ENCODE peak calls at places on chromosomes 5 and 9, in six cellular contexts. X is H1, P is HCT116, J is SK-N-SH, B is GM12878, A is HepG2. S is an unnamed sample.

GRCh38 chr5:72470817-72471216 is 36.4 kb downstream of the ZNF366 start:
- DNase-seq in J (no peak), X (no peak), P (no peak), A (no peak), B (no peak), S (peak; percentile 55)

GRCh38 chr5:73327908-73328455 is 120.6 kb downstream of the FOXD1 start:
- DNase-seq in B (no peak), P (peak; percentile 56), A (no peak), X (no peak), J (no peak), S (no peak)

GRCh38 chr5:180649297-180650039 is at the start of gene FLT4:
- DNase-seq in P (no peak), A (no peak), B (no peak), J (peak; percentile 54), X (no peak), S (peak; percentile 66)

GRCh38 chr9:105425817-105426433 is 21.9 kb upstream of the FSD1L start:
- DNase-seq in J (peak; percentile 52), X (no peak), B (no peak), P (no peak), A (no peak), S (peak; percentile 37)

GRCh38 chr5:136199408-136199807 is 6.4 kb upstream of the SMIM32 start:
- DNase-seq in P (no peak), B (no peak), J (peak; percentile 3), X (no peak), A (no peak), S (no peak)

GRCh38 chr5:135141303-135142268 is 107.6 kb upstream of the PITX1 start:
- DNase-seq in B (no peak), A (peak; percentile 74), J (no peak), P (peak; percentile 28), X (no peak), S (no peak)

GRCh38 chr5:132263548-132264261 is 6.2 kb downstream of the PDLIM4 start:
- DNase-seq in P (no peak), A (no peak), X (no peak), J (peak; percentile 29), B (no peak), S (no peak)

GRCh38 chr5:7927466-7928375 is 58.8 kb downstream of the MTRR start:
- DNase-seq in A (peak; percentile 39), X (peak; percentile 47), P (peak; percentile 22), J (peak; percentile 68), B (no peak), S (peak; percentile 73)

GRCh38 chr9:127768666-127769065 is 9.8 kb downstream of the SH2D3C start:
- DNase-seq in B (no peak), P (no peak), J (no peak), A (no peak), X (no peak), S (no peak)

GRCh38 chr9:127769101-127769500 is 9.4 kb downstream of the SH2D3C start:
- DNase-seq in A (no peak), B (no peak), P (no peak), X (no peak), J (no peak), S (no peak)

GRCh38 chr9:127769985-127770904 is 8.2 kb downstream of the SH2D3C start:
- DNase-seq in B (no peak), J (no peak), X (no peak), P (no peak), A (no peak), S (no peak)

GRCh38 chr9:127767405-127767804 is 11.1 kb downstream of the SH2D3C start:
- DNase-seq in X (no peak), J (no peak), A (no peak), B (no peak), P (no peak), S (no peak)

DNA sequence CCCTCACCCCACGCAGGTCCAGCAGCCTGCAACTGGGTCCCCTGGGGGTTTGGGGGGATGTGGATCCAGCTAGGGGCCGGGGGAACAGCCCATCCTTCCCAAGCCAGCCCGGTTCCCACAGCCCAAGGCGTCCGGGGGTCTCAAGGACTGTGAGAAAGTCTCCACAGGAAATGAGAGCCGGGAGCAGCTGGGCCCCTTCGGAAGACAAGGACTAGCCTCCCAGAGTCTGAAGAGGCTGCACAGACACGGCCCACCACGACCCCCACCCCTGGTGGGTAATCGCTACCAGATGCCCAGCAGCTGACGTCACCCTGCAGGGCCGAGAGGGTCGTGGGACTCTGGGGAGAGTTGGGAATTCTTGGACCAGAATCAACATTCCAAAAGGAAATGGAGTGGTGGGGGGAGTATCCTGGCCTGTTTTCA is 10.5 kb downstream of the SH2D3C start:
- DNase-seq in B (no peak), A (no peak), X (no peak), P (no peak), J (peak; percentile 57), S (no peak)
- TF ChIP-seq JUND in B (no peak), A (no peak), X (no peak), P (no peak), J (no peak), S (no peak)

GRCh38 chr9:116377179-116377790 is 223.7 kb downstream of the PAPPA start:
- DNase-seq in J (no peak), B (no peak), A (no peak), P (peak; percentile 57), X (no peak), S (no peak)
- TF ChIP-seq JUND in J (peak; percentile 44), B (no peak), A (no peak), P (peak; percentile 71), X (no peak), S (no peak)

GRCh38 chr9:19408316-19408692 is 505 bp upstream of the ACER2 start:
- DNase-seq in P (no peak), X (no peak), B (no peak), J (no peak), A (no peak), S (no peak)
- TF ChIP-seq JUND in P (no peak), X (no peak), B (no peak), J (no peak), A (no peak), S (no peak)

DNA sequence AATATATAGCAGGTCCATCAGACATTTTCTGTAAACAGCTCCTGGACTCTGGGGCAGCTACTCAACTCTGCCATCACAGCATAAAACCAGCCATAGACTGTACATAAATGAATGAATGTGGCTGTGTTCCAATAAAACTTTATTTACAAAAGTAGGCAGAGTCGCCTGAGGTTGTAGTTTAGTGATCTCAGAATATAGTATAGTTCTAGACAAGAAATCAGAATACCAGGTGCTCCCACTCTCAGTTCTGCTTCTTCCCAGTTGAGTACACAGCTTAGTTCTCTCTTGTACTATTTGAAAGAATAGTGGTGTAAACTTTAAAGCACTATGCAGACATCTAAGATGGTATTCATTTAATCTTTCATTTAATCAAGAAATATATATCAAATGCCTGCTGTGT is 37.2 kb downstream of the TNFSF8 start:
- DNase-seq in P (no peak), X (no peak), A (no peak), J (no peak), B (no peak), S (no peak)
- TF ChIP-seq JUND in P (no peak), X (no peak), A (no peak), J (no peak), B (no peak), S (no peak)

GRCh38 chr9:6757988-6758417 is 230 bp downstream of the KDM4C start:
- DNase-seq in A (no peak), J (peak; percentile 100), B (no peak), P (no peak), X (no peak), S (no peak)
- TF ChIP-seq JUND in A (peak; percentile 5), J (no peak), B (no peak), P (no peak), X (no peak), S (no peak)

DNA sequence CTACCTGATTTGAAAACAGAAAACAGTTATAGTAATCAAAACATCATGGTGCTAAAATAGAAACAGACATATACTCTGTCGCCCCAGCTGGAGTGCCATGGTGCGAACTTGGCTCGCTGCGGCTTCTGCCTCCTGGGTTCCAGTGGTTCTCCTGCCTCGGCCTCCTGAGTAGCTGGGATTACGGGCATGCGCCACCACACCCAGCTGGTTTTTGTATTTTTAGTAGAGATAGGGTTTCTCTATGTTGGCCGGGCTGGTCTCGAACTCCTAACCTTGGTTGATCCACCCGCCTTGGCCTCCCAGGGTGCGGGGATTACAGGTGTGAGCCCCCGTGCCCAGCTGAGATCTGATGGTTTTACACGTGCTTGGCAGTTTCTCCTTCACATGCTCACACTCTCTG is 495.9 kb downstream of the ANXA1 start:
- DNase-seq in J (no peak), B (no peak), P (no peak), A (no peak), X (no peak), S (no peak)
- TF ChIP-seq JUND in J (no peak), B (no peak), P (no peak), A (no peak), X (no peak), S (no peak)